ENCODE peak calls at places on chromosome 4, in five cellular contexts. U is sigmoid colon, X is fibroblast of pulmonary artery, B is lung, C is cardiac fibroblast. K is an unnamed sample.
A peak's percentile ranks its signal among the peaks of the same experiment; 100 is the strongest.

GRCh38 chr4:86565641-86566040 is 28.5 kb upstream of the PTPN13 start:
- DNase-seq in U (no peak), B (no peak), X (no peak), C (no peak), K (no peak)

GRCh38 chr4:105474110-105474518 is 252 bp upstream of the PPA2 start:
- DNase-seq in X (peak; percentile 88), B (no peak), U (peak; percentile 92), C (peak; percentile 85), K (peak; percentile 78)

GRCh38 chr4:40409835-40410234 is 74.7 kb downstream of the CHRNA9 start:
- DNase-seq in B (no peak), X (peak; percentile 40), C (peak; percentile 65), U (no peak), K (peak; percentile 67)

GRCh38 chr4:39118034-39118658 is 56.1 kb downstream of the KLHL5 start:
- DNase-seq in U (no peak), X (no peak), B (no peak), C (no peak), K (no peak)

GRCh38 chr4:114146947-114147618 is 167.6 kb upstream of the ARSJ start:
- DNase-seq in U (no peak), B (no peak), X (no peak), C (no peak), K (no peak)

GRCh38 chr4:39637572-39638357 is 900 bp downstream of the SMIM14 start:
- DNase-seq in U (peak; percentile 83), B (peak; percentile 63), C (peak; percentile 73), X (peak; percentile 69), K (peak; percentile 56)

GRCh38 chr4:3655485-3656429 is 110.4 kb upstream of the ADRA2C start:
- DNase-seq in B (no peak), X (no peak), U (no peak), C (no peak), K (no peak)

GRCh38 chr4:121789960-121790829 is 10.9 kb upstream of the EXOSC9 start:
- DNase-seq in C (peak; percentile 78), U (no peak), X (peak; percentile 79), B (no peak), K (peak; percentile 88)

GRCh38 chr4:71564775-71565174 is 219.1 kb downstream of the GC start:
- DNase-seq in X (peak; percentile 65), U (no peak), B (no peak), C (no peak), K (no peak)

GRCh38 chr4:113657834-113658233 is 103.7 kb downstream of the CAMK2D start:
- DNase-seq in U (no peak), X (no peak), B (no peak), C (peak; percentile 59), K (peak; percentile 74)

GRCh38 chr4:153281476-153281875 is 63.0 kb upstream of the MND1 start:
- DNase-seq in C (no peak), B (no peak), X (no peak), U (no peak), K (no peak)

GRCh38 chr4:98828801-98829200 is 100.1 kb downstream of the EIF4E start:
- DNase-seq in U (no peak), B (no peak), C (peak; percentile 8), X (no peak), K (peak; percentile 17)

GRCh38 chr4:56630876-56631666 is 50.0 kb downstream of the HOPX start:
- DNase-seq in B (no peak), U (no peak), C (no peak), X (peak; percentile 56), K (peak; percentile 84)

GRCh38 chr4:125760956-125761355 is 446.2 kb downstream of the FAT4 start:
- DNase-seq in U (no peak), C (no peak), X (no peak), B (no peak), K (no peak)

GRCh38 chr4:38684951-38685350 is 21.0 kb downstream of the KLF3 start:
- DNase-seq in C (no peak), U (no peak), B (no peak), X (no peak), K (no peak)

GRCh38 chr4:162163892-162164759 is at the start of gene FSTL5:
- DNase-seq in U (peak; percentile 62), C (peak; percentile 9), X (peak; percentile 30), B (peak; percentile 51), K (peak; percentile 12)

GRCh38 chr4:74531952-74532794 is 87.2 kb downstream of the AREG start:
- DNase-seq in U (no peak), C (peak; percentile 97), B (no peak), X (peak; percentile 96), K (peak; percentile 92)

DNA sequence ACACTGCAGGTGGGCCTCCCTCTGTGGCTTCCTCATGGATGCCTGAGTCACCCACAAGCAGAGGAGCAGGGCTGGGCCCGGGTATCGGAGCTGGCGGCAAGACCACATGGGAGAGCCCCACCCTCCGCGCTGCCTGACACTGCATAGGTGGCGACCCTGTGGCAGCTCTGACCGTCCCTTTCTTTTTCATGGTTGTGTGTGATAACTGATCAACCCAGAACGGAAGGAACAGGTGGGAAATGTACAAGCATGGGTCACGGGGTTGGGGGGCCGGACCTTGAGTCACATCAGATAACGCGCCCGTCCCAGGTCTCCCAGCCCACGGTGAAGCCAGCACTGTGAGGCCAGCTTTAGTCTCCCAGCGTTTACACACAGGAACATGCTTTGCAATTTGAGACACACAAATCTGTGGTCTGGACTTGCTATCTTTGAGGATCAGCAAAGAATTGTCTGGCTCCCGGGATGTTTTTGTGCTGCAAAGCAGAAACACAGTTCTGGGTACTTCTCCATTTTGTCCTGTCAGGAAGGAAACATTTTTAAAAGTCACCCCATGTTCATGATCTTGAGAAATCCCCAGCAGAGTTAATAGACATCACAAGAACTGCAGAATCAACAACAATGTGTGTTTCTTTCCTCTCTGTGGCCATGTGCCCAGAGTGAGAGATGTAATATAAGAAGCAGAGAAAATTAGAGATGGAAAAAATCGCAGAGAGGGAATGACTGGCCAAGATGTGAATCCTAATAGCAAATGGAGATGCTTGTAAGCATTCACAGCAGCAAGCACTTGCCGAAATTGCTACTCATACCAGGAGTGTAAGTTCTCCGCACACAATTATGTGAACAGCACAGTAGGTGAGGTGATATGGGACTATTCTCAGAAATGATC is 70.1 kb upstream of the CBR4 start:
- DNase-seq in B (no peak), X (peak; percentile 88), C (peak; percentile 74), U (peak; percentile 62), K (peak; percentile 74)
- H3K4me3 ChIP-seq in B (no peak overlapping the region), X (peak overlapping the region; percentile 32), C (peak overlapping the region; percentile 11), U (no peak overlapping the region), K (no peak overlapping the region)

GRCh38 chr4:88697588-88698329 is at the start of gene NAP1L5:
- DNase-seq in U (peak; percentile 91), B (no peak), X (peak; percentile 82), C (peak; percentile 71), K (peak; percentile 83)
- H3K4me3 ChIP-seq in U (peak within 1 kb of the TSS; percentile 64), B (peak within 1 kb of the TSS; percentile 57), X (peak within 1 kb of the TSS; percentile 76), C (peak within 1 kb of the TSS; percentile 68), K (peak within 1 kb of the TSS; percentile 75)

DNA sequence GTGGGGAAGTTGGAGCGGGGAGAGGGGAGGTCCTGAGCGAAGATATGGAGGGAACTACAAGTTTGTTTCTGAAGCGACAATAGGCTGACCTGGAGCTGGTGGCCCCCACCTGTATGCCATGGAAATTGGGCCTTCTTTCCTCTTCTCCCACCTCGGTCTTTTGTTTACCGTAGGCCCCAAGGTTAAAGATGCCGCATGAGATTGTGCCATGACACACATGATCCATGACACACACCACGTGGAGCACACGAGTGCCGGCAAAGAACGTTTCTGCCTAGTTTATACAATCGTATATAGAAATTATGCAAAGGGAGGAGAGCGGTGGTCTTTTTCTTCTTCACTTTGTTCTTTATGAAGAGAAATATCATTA is 408 bp downstream of the TMEM33 start:
- DNase-seq in X (peak; percentile 11), B (no peak), U (no peak), C (peak; percentile 35), K (peak; percentile 37)
- H3K4me3 ChIP-seq in X (peak overlapping the region; percentile 97), B (peak overlapping the region; percentile 75), U (peak overlapping the region; percentile 82), C (peak overlapping the region; percentile 76), K (peak overlapping the region; percentile 90)

GRCh38 chr4:93830090-93830818 is 1.7 kb downstream of the ATOH1 start:
- DNase-seq in B (no peak), U (no peak), X (no peak), C (no peak), K (no peak)

GRCh38 chr4:93827272-93827947 is 1.1 kb upstream of the ATOH1 start:
- DNase-seq in C (no peak), B (no peak), U (no peak), X (no peak), K (no peak)

GRCh38 chr4:93828332-93828829 is at the start of gene ATOH1:
- DNase-seq in U (no peak), C (no peak), X (no peak), B (no peak), K (peak; percentile 2)

GRCh38 chr4:93828830-93829530 is 427 bp downstream of the ATOH1 start:
- DNase-seq in U (no peak), B (no peak), C (no peak), X (no peak), K (no peak)

DNA sequence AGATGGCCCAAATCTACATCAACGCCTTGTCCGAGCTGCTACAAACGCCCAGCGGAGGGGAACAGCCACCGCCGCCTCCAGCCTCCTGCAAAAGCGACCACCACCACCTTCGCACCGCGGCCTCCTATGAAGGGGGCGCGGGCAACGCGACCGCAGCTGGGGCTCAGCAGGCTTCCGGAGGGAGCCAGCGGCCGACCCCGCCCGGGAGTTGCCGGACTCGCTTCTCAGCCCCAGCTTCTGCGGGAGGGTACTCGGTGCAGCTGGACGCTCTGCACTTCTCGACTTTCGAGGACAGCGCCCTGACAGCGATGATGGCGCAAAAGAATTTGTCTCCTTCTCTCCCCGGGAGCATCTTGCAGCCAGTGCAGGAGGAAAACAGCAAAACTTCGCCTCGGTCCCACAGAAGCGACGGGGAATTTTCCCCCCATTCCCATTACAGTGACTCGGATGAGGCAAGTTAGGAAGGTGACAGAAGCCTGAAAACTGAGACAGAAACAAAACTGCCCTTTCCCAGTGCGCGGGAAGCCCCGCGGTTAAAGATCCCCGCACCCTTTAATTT is 1.1 kb downstream of the ATOH1 start:
- DNase-seq in C (no peak), X (no peak), U (no peak), B (no peak), K (no peak)
- H3K4me3 ChIP-seq in C (no peak overlapping the region), X (no peak overlapping the region), U (peak overlapping the region; percentile 28), B (no peak overlapping the region), K (no peak overlapping the region)

GRCh38 chr4:186020793-186021407 is 48.1 kb upstream of the TLR3 start:
- DNase-seq in U (no peak), B (no peak), C (no peak), X (peak; percentile 42), K (no peak)

GRCh38 chr4:186019264-186019663 is 49.7 kb upstream of the TLR3 start:
- DNase-seq in C (no peak), U (no peak), B (no peak), X (no peak), K (no peak)

GRCh38 chr4:186020106-186020792 is 48.7 kb upstream of the TLR3 start:
- DNase-seq in X (no peak), C (no peak), B (no peak), U (no peak), K (no peak)

GRCh38 chr4:186023975-186024374 is 45.0 kb upstream of the TLR3 start:
- DNase-seq in X (no peak), B (no peak), C (no peak), U (no peak), K (no peak)

GRCh38 chr4:186021461-186022167 is 47.3 kb upstream of the TLR3 start:
- DNase-seq in C (peak; percentile 77), X (peak; percentile 70), U (no peak), B (no peak), K (peak; percentile 41)
- H3K4me3 ChIP-seq in C (peak overlapping the region; percentile 24), X (peak overlapping the region; percentile 39), U (peak overlapping the region; percentile 26), B (no peak overlapping the region), K (no peak overlapping the region)

GRCh38 chr4:62450740-62451139 is 1250.6 kb downstream of the ADGRL3 start:
- DNase-seq in U (no peak), B (no peak), X (no peak), C (no peak), K (no peak)
- H3K4me3 ChIP-seq in U (no peak overlapping the region), B (no peak overlapping the region), X (no peak overlapping the region), C (no peak overlapping the region), K (no peak overlapping the region)